ENCODE peak calls at places on chromosome 13, in six cellular contexts. T is neuronal stem cell, N is stromal cell of bone marrow, A is ascending aorta, S is Caki2, D is RCC 7860. Z is an unnamed sample.

GRCh38 chr13:30049692-30050091 is 199.3 kb upstream of the UBL3 start:
- DNase-seq in T (no peak), N (no peak), A (no peak), S (no peak), D (no peak), Z (no peak)

GRCh38 chr13:113846639-113847318 is 17.1 kb downstream of the GAS6 start:
- DNase-seq in T (no peak), N (no peak), A (peak), S (no peak), D (no peak), Z (no peak)

GRCh38 chr13:107376393-107377085 is 808.6 kb upstream of the ARGLU1 start:
- DNase-seq in T (no peak), N (no peak), A (no peak), S (no peak), D (no peak), Z (no peak)

GRCh38 chr13:52925221-52925620 is 76.8 kb upstream of the PCDH8 start:
- DNase-seq in T (no peak), N (no peak), A (no peak), S (no peak), D (no peak), Z (no peak)

GRCh38 chr13:103178986-103179695 is 112.9 kb upstream of the SLC10A2 start:
- DNase-seq in T (no peak), N (no peak), A (no peak), S (no peak), D (no peak), Z (no peak)

GRCh38 chr13:109412232-109412935 is 374.0 kb downstream of the IRS2 start:
- DNase-seq in T (peak), N (no peak), A (no peak), S (no peak), D (no peak), Z (no peak)

GRCh38 chr13:106603568-106603967 is 35.6 kb upstream of the ARGLU1 start:
- DNase-seq in T (no peak), N (no peak), A (no peak), S (no peak), D (no peak), Z (no peak)

GRCh38 chr13:79451500-79451962 is 29.4 kb upstream of the NDFIP2 start:
- DNase-seq in T (no peak), N (peak), A (no peak), S (peak), D (peak), Z (peak)

GRCh38 chr13:24228852-24229458 is 68.4 kb downstream of the SPATA13 start:
- DNase-seq in T (peak), N (peak), A (no peak), S (no peak), D (peak), Z (no peak)